ENCODE peak calls at places on chromosomes 13 and 19, in ten cellular contexts. K, R, G, E, Y, D, L, P, H and F are unnamed samples.
A peak's percentile ranks its signal among the peaks of the same experiment; 100 is the strongest.

GRCh38 chr13:110702591-110703526 is 3.1 kb downstream of the CARS2 start:
- DNase-seq in K (peak; percentile 54), R (no peak), G (peak; percentile 14), E (peak; percentile 17), Y (no peak), D (no peak), L (no peak), P (peak; percentile 40), H (no peak), F (no peak)

GRCh38 chr13:25934127-25934526 is 117.7 kb downstream of the SHISA2 start:
- DNase-seq in K (no peak), R (no peak), G (no peak), E (no peak), Y (no peak), D (no peak), L (no peak), P (no peak), H (no peak), F (no peak)

GRCh38 chr13:29522044-29522685 is 73.3 kb downstream of the SLC7A1 start:
- DNase-seq in K (peak; percentile 91), R (no peak), G (peak; percentile 97), E (peak; percentile 99), Y (no peak), D (no peak), L (no peak), P (peak; percentile 98), H (no peak), F (no peak)

GRCh38 chr13:75507027-75508001 is 25.3 kb upstream of the TBC1D4 start:
- DNase-seq in K (no peak), R (no peak), G (no peak), E (peak; percentile 29), Y (no peak), D (peak; percentile 55), L (no peak), P (no peak), H (no peak), F (no peak)

GRCh38 chr13:30692108-30692507 is 43.2 kb upstream of the ALOX5AP start:
- DNase-seq in K (no peak), R (no peak), G (no peak), E (no peak), Y (no peak), D (no peak), L (no peak), P (no peak), H (no peak), F (no peak)

GRCh38 chr13:79456656-79457365 is 24.1 kb upstream of the NDFIP2 start:
- DNase-seq in K (no peak), R (no peak), G (no peak), E (no peak), Y (no peak), D (no peak), L (no peak), P (no peak), H (no peak), F (no peak)

GRCh38 chr19:53076984-53077383 is 26.2 kb downstream of the ZNF160 start:
- DNase-seq in K (peak; percentile 43), R (no peak), G (peak; percentile 61), E (peak; percentile 70), Y (no peak), D (peak; percentile 81), L (no peak), P (peak; percentile 67), H (peak; percentile 85), F (no peak)

GRCh38 chr19:19081642-19082151 is 17.9 kb downstream of the SLC25A42 start:
- DNase-seq in K (peak; percentile 18), R (no peak), G (peak; percentile 43), E (peak; percentile 57), Y (no peak), D (no peak), L (no peak), P (no peak), H (no peak), F (no peak)

GRCh38 chr13:75869981-75870380 is 233.9 kb downstream of the LMO7 start:
- DNase-seq in K (no peak), R (peak; percentile 17), G (no peak), E (no peak), Y (no peak), D (no peak), L (no peak), P (no peak), H (no peak), F (no peak)

GRCh38 chr19:6464070-6464873 is at the start of gene CRB3:
- DNase-seq in K (no peak), R (peak; percentile 61), G (no peak), E (no peak), Y (peak; percentile 68), D (no peak), L (peak; percentile 80), P (no peak), H (peak; percentile 53), F (no peak)

GRCh38 chr19:11335449-11336146 is 3.9 kb downstream of the RAB3D start:
- DNase-seq in K (no peak), R (no peak), G (no peak), E (no peak), Y (no peak), D (no peak), L (no peak), P (no peak), H (no peak), F (no peak)

GRCh38 chr13:110538632-110539031 is 22.9 kb downstream of the RAB20 start:
- DNase-seq in K (no peak), R (no peak), G (peak; percentile 58), E (peak; percentile 57), Y (no peak), D (no peak), L (no peak), P (no peak), H (no peak), F (peak; percentile 6)

DNA sequence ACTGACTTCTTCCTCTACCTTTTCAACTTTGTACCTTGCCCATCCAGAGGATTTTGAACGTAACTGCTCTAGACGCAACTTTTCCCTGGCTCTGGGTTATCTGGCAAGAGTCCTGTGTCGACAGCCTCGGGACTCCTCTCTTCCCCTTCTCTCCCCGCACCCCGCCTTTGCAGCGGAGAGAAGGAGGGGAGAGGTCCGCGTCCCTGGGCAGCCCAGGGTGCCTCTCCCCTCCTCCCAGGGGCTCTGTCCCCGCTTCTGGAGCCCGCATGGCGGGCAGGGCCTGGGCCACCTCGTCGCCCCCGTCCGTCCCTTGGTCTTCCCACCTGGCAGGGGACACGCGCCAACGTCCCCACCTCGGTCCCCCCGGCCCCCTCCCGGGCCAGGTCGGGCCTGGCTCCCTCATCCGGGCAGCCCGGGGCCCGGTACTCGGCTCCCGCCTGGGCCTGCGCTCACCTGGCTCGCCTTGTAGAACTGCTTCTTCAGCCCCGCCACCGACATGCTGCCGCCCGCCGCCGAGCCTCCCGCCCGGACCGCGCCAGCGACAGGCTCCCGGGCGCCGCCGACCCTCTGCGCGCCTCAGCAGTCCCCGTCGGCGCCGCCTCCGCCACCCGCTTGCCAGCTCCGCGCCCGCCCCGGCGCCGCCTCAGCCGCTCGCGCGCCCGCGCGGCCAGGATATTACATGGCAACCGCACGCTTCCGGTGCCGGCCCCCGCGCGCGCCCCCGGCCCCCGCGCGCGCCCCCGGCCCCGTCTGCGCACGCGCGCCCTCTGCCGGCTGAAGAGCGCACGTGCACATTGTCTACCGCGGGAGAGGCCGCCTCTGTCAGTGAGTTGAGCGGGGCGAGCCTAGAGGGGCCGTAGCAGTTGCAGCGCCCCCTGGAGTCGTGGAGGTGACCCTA is at the start of gene SH3GL1:
- DNase-seq in K (peak; percentile 83), R (peak; percentile 90), G (peak; percentile 95), E (peak; percentile 96), Y (peak; percentile 96), D (peak; percentile 96), L (peak; percentile 86), P (peak; percentile 96), H (peak; percentile 96), F (peak; percentile 68)
- H3K4me3 ChIP-seq in K (peak within 1 kb of the TSS; percentile 60), R (peak within 1 kb of the TSS; percentile 92), G (peak within 1 kb of the TSS; percentile 89), E (peak within 1 kb of the TSS; percentile 86), Y (peak within 1 kb of the TSS; percentile 83), D (peak within 1 kb of the TSS; percentile 98), L (peak within 1 kb of the TSS; percentile 93), P (peak within 1 kb of the TSS; percentile 95), H (peak within 1 kb of the TSS; percentile 98), F (peak within 1 kb of the TSS; percentile 95)

GRCh38 chr19:38577826-38578225 is 39.9 kb downstream of the MAP4K1 start:
- DNase-seq in K (no peak), R (no peak), G (no peak), E (no peak), Y (no peak), D (no peak), L (no peak), P (no peak), H (no peak), F (no peak)
- H3K4me3 ChIP-seq in K (no peak overlapping the region), R (no peak overlapping the region), G (no peak overlapping the region), E (no peak overlapping the region), Y (no peak overlapping the region), D (no peak overlapping the region), L (no peak overlapping the region), P (no peak overlapping the region), H (no peak overlapping the region), F (no peak overlapping the region)

GRCh38 chr19:12721656-12722565 is 1.8 kb downstream of the TNPO2 start:
- DNase-seq in K (peak; percentile 85), R (peak; percentile 58), G (peak; percentile 82), E (peak; percentile 65), Y (peak; percentile 52), D (peak; percentile 90), L (no peak), P (peak; percentile 83), H (peak; percentile 94), F (no peak)

GRCh38 chr19:12723383-12723642 is 419 bp downstream of the TNPO2 start:
- DNase-seq in K (peak; percentile 12), R (no peak), G (no peak), E (peak; percentile 35), Y (no peak), D (no peak), L (no peak), P (peak; percentile 53), H (peak; percentile 28), F (no peak)

GRCh38 chr19:12722566-12723382 is 958 bp downstream of the TNPO2 start:
- DNase-seq in K (peak; percentile 99), R (peak; percentile 90), G (peak; percentile 100), E (peak; percentile 100), Y (peak; percentile 90), D (peak; percentile 98), L (peak; percentile 99), P (peak; percentile 100), H (peak; percentile 100), F (peak; percentile 97)

GRCh38 chr19:12720851-12721655 is 2.7 kb downstream of the TNPO2 start:
- DNase-seq in K (peak; percentile 25), R (peak; percentile 18), G (peak; percentile 26), E (peak; percentile 27), Y (no peak), D (peak; percentile 78), L (no peak), P (peak; percentile 60), H (peak; percentile 47), F (no peak)

GRCh38 chr19:12723643-12724426 is at the start of gene TNPO2:
- DNase-seq in K (peak; percentile 71), R (peak; percentile 63), G (peak; percentile 67), E (peak; percentile 64), Y (peak; percentile 51), D (peak; percentile 84), L (peak; percentile 24), P (peak; percentile 73), H (peak; percentile 92), F (no peak)
- H3K4me3 ChIP-seq in K (peak within 1 kb of the TSS; percentile 66), R (peak within 1 kb of the TSS; percentile 98), G (peak within 1 kb of the TSS; percentile 81), E (peak within 1 kb of the TSS; percentile 69), Y (peak within 1 kb of the TSS; percentile 85), D (peak within 1 kb of the TSS; percentile 17), L (peak within 1 kb of the TSS; percentile 93), P (peak within 1 kb of the TSS; percentile 96), H (peak within 1 kb of the TSS; percentile 66), F (peak within 1 kb of the TSS; percentile 97)

DNA sequence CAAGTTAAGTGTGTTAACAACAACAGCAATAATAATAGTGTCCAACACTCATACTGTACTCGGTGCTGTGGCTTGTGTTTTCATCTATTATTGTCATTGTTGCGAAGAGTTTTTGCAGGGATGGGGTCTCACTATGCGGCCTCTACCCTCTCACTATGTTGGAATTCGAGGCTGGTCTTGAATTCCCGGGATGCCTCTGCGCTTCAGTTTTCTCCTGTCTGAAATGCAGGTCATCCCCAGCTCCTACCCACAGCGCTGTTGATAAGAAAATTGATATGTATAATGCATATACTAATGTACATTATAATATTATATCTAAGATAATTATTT is 4.9 kb upstream of the SBK3 start:
- DNase-seq in K (peak; percentile 65), R (no peak), G (no peak), E (peak; percentile 28), Y (no peak), D (no peak), L (no peak), P (no peak), H (no peak), F (no peak)
- H3K4me3 ChIP-seq in K (no peak overlapping the region), R (no peak overlapping the region), G (no peak overlapping the region), E (no peak overlapping the region), Y (no peak overlapping the region), D (no peak overlapping the region), L (peak overlapping the region; percentile 44), P (peak overlapping the region; percentile 43), H (peak overlapping the region; percentile 45), F (no peak overlapping the region)